ENCODE peak calls at places on chromosomes 7 and 10, in five cellular contexts. D, V, T, G and P are unnamed samples.

GRCh38 chr10:102150970-102151773 is 1.0 kb upstream of the NOLC1 start:
- DNase-seq in V (no peak), T (no peak), D (no peak), G (no peak), P (no peak)

GRCh38 chr7:87541648-87542047 is 59.0 kb downstream of the ABCB1 start:
- DNase-seq in G (no peak), T (no peak), D (no peak), V (no peak), P (no peak)

GRCh38 chr10:96863922-96864543 is 31.9 kb downstream of the LCOR start:
- DNase-seq in V (no peak), T (no peak), G (no peak), D (no peak), P (no peak)

GRCh38 chr7:148911626-148912025 is 27.5 kb upstream of the EZH2 start:
- DNase-seq in G (no peak), T (no peak), D (no peak), V (no peak), P (no peak)

GRCh38 chr7:27140108-27140842 is 3.2 kb downstream of the HOXA5 start:
- DNase-seq in D (no peak), G (peak; percentile 68), T (no peak), V (no peak), P (no peak)

GRCh38 chr10:26436848-26437247 is 1.3 kb upstream of the APBB1IP start:
- DNase-seq in V (no peak), D (no peak), T (no peak), G (no peak), P (no peak)

GRCh38 chr10:93861825-93862224 is 32.0 kb upstream of the SLC35G1 start:
- DNase-seq in G (no peak), T (no peak), D (no peak), V (no peak), P (no peak)

GRCh38 chr7:82745117-82745516 is 301.5 kb upstream of the CACNA2D1 start:
- DNase-seq in D (no peak), T (no peak), V (no peak), G (no peak), P (no peak)

GRCh38 chr10:3090914-3091313 is 23.6 kb downstream of the PFKP start:
- DNase-seq in T (no peak), D (peak; percentile 29), G (peak; percentile 54), V (no peak), P (no peak)

GRCh38 chr7:53311205-53311604 is 275.8 kb downstream of the POM121L12 start:
- DNase-seq in T (no peak), G (no peak), D (no peak), V (no peak), P (no peak)

GRCh38 chr10:18501198-18501597 is 150.2 kb downstream of the NSUN6 start:
- DNase-seq in G (no peak), D (no peak), V (no peak), T (no peak), P (no peak)

GRCh38 chr7:100486753-100487446 is 3.2 kb downstream of the NYAP1 start:
- DNase-seq in G (no peak), T (peak; percentile 24), V (no peak), D (no peak), P (no peak)

GRCh38 chr7:98203261-98203963 is 7.8 kb upstream of the BHLHA15 start:
- DNase-seq in T (no peak), V (no peak), D (no peak), G (no peak), P (no peak)

GRCh38 chr10:100307716-100308115 is 21.2 kb upstream of the BLOC1S2 start:
- DNase-seq in D (no peak), V (no peak), T (no peak), G (no peak), P (no peak)

GRCh38 chr10:31602541-31603244 is 283.7 kb downstream of the ZEB1 start:
- DNase-seq in T (no peak), D (peak; percentile 82), V (no peak), G (peak; percentile 58), P (no peak)

GRCh38 chr7:127683776-127684681 is 32.0 kb downstream of the SND1 start:
- DNase-seq in T (no peak), D (peak; percentile 24), G (no peak), V (no peak), P (no peak)

GRCh38 chr7:760006-760405 is 32.9 kb upstream of the PRKAR1B start:
- DNase-seq in G (no peak), D (no peak), T (no peak), V (no peak), P (no peak)

GRCh38 chr10:62058896-62059423 is 157.5 kb downstream of the ARID5B start:
- DNase-seq in G (no peak), T (no peak), D (no peak), V (no peak), P (no peak)

GRCh38 chr10:58700576-58700975 is 187.9 kb downstream of the BICC1 start:
- DNase-seq in D (no peak), G (no peak), T (no peak), V (no peak), P (no peak)

GRCh38 chr10:75404335-75405200 is 3.0 kb upstream of the ZNF503 start:
- DNase-seq in T (no peak), D (no peak), G (peak; percentile 65), V (no peak), P (no peak)

GRCh38 chr7:154584352-154585252 is 418.3 kb downstream of the PAXIP1 start:
- DNase-seq in G (no peak), V (no peak), D (no peak), T (no peak), P (no peak)

GRCh38 chr10:89207181-89207800 is at the start of gene CH25H:
- DNase-seq in V (peak; percentile 33), G (peak; percentile 70), T (no peak), D (peak; percentile 73), P (no peak)

GRCh38 chr7:102872460-102872859 is 40.3 kb upstream of the LRRC17 start:
- DNase-seq in D (peak; percentile 59), G (no peak), T (no peak), V (no peak), P (no peak)

GRCh38 chr7:128178611-128179010 is 62.5 kb upstream of the LEP start:
- DNase-seq in D (no peak), T (no peak), G (no peak), V (no peak), P (no peak)

GRCh38 chr10:95181731-95182130 is 12.3 kb upstream of the ACSM6 start:
- DNase-seq in D (peak; percentile 5), G (no peak), T (no peak), V (no peak), P (no peak)

GRCh38 chr7:135661311-135662122 is 797 bp upstream of the STMP1 start:
- DNase-seq in V (no peak), G (no peak), D (no peak), T (no peak), P (no peak)

GRCh38 chr7:150370612-150371071 is 2.0 kb downstream of the REPIN1 start:
- DNase-seq in T (no peak), G (no peak), D (no peak), V (no peak), P (no peak)

GRCh38 chr7:70208236-70209063 is 610.2 kb downstream of the AUTS2 start:
- DNase-seq in V (no peak), G (no peak), T (no peak), D (no peak), P (no peak)

GRCh38 chr10:80523776-80524175 is 13.9 kb upstream of the SH2D4B start:
- DNase-seq in T (peak; percentile 37), D (no peak), V (no peak), G (no peak), P (no peak)

GRCh38 chr10:538895-539294 is 150.6 kb downstream of the DIP2C start:
- DNase-seq in T (no peak), G (no peak), V (no peak), D (peak; percentile 16), P (no peak)

GRCh38 chr7:46848944-46849343 is 733.0 kb downstream of the TNS3 start:
- DNase-seq in T (no peak), D (no peak), G (no peak), V (no peak), P (no peak)

GRCh38 chr10:43874984-43875383 is 226.3 kb upstream of the ZNF32 start:
- DNase-seq in D (no peak), V (no peak), G (no peak), T (no peak), P (no peak)

GRCh38 chr7:22812350-22812749 is 10.3 kb downstream of the TOMM7 start:
- DNase-seq in D (no peak), T (no peak), G (no peak), V (no peak), P (no peak)

GRCh38 chr10:69938541-69938991 is 114.1 kb upstream of the MACROH2A2 start:
- DNase-seq in V (no peak), D (no peak), G (no peak), T (no peak), P (no peak)

GRCh38 chr7:111752022-111752582 is 189.8 kb upstream of the IMMP2L start:
- DNase-seq in G (peak; percentile 57), V (peak; percentile 42), T (peak; percentile 70), D (peak; percentile 45), P (peak; percentile 27)

GRCh38 chr10:95588025-95588424 is 26.9 kb upstream of the SORBS1 start:
- DNase-seq in V (no peak), D (no peak), T (no peak), G (peak; percentile 41), P (no peak)

GRCh38 chr7:120996333-120996982 is 7.9 kb downstream of the CPED1 start:
- DNase-seq in G (peak; percentile 78), D (peak; percentile 84), T (peak; percentile 83), V (peak; percentile 40), P (peak; percentile 34)

GRCh38 chr10:48414778-48415177 is 108.3 kb downstream of the MAPK8 start:
- DNase-seq in G (no peak), D (no peak), V (no peak), T (no peak), P (no peak)

GRCh38 chr10:87691515-87692070 is 31.9 kb downstream of the PAPSS2 start:
- DNase-seq in V (no peak), T (no peak), G (no peak), D (no peak), P (no peak)